ENCODE peak calls at places on chromosome 4, in seven cellular contexts. B, P, I, L, R, H and X are unnamed samples. For H3K36me3, the result is how much of the 10 kb centered on the place peaks cover.

GRCh38 chr4:126446917-126447316 is 1132.2 kb downstream of the FAT4 start:
- DNase-seq in B (no peak), I (no peak), P (no peak), L (no peak), R (no peak), H (no peak), X (no peak)

GRCh38 chr4:5728451-5728850 is 17.4 kb downstream of the EVC start:
- DNase-seq in L (no peak), H (no peak), P (no peak), B (no peak), I (no peak), R (no peak), X (no peak)

GRCh38 chr4:128583753-128584712 is 225.5 kb upstream of the JADE1 start:
- DNase-seq in H (peak), P (no peak), I (no peak), L (peak), B (no peak), R (no peak), X (no peak)

GRCh38 chr4:165686756-165687155 is 186.3 kb upstream of the TLL1 start:
- DNase-seq in B (no peak), I (no peak), P (no peak), H (no peak), L (no peak), R (no peak), X (no peak)

GRCh38 chr4:138916763-138917162 is 98.8 kb upstream of the NOCT start:
- DNase-seq in L (no peak), B (no peak), H (no peak), R (no peak), P (no peak), I (no peak), X (no peak)

GRCh38 chr4:113053883-113054282 is 4.4 kb downstream of the ANK2 start:
- DNase-seq in P (no peak), H (no peak), I (no peak), L (no peak), B (no peak), R (no peak), X (no peak)

GRCh38 chr4:82561745-82562552 is at the start of gene TMEM150C:
- DNase-seq in R (peak), L (peak), P (no peak), H (peak), B (peak), I (peak), X (no peak)

GRCh38 chr4:184810720-184811119 is 15.0 kb downstream of the ACSL1 start:
- DNase-seq in L (no peak), R (no peak), I (no peak), P (no peak), B (no peak), H (no peak), X (no peak)

GRCh38 chr4:36388710-36389109 is 107.3 kb downstream of the DTHD1 start:
- DNase-seq in H (no peak), P (no peak), L (no peak), B (no peak), R (no peak), I (no peak), X (no peak)

GRCh38 chr4:147732516-147733193 is 767 bp downstream of the ARHGAP10 start:
- DNase-seq in I (peak), P (no peak), B (peak), R (peak), H (peak), L (peak), X (no peak)

GRCh38 chr4:92236907-92237306 is 66.9 kb upstream of the GRID2 start:
- DNase-seq in H (no peak), R (no peak), P (no peak), L (no peak), B (no peak), I (no peak), X (no peak)

GRCh38 chr4:85177092-85177491 is 210.6 kb upstream of the WDFY3 start:
- DNase-seq in P (no peak), L (no peak), B (no peak), I (no peak), H (no peak), R (no peak), X (no peak)

GRCh38 chr4:140116442-140117104 is 37.4 kb downstream of the MAML3 start:
- DNase-seq in B (no peak), L (no peak), R (no peak), I (no peak), P (no peak), H (no peak), X (no peak)

GRCh38 chr4:87313756-87314155 is 8.9 kb downstream of the HSD17B13 start:
- DNase-seq in R (no peak), H (peak), L (no peak), I (no peak), P (no peak), B (no peak), X (no peak)

GRCh38 chr4:87311684-87312083 is 11.0 kb downstream of the HSD17B13 start:
- DNase-seq in R (no peak), L (no peak), B (no peak), I (no peak), P (no peak), H (no peak), X (no peak)

GRCh38 chr4:87306056-87306455 is 16.6 kb downstream of the HSD17B13 start:
- DNase-seq in I (no peak), L (no peak), R (no peak), H (no peak), B (no peak), P (no peak), X (no peak)

GRCh38 chr4:87310691-87311335 is 11.9 kb downstream of the HSD17B13 start:
- DNase-seq in H (no peak), R (no peak), B (no peak), P (no peak), I (no peak), L (no peak), X (no peak)

DNA sequence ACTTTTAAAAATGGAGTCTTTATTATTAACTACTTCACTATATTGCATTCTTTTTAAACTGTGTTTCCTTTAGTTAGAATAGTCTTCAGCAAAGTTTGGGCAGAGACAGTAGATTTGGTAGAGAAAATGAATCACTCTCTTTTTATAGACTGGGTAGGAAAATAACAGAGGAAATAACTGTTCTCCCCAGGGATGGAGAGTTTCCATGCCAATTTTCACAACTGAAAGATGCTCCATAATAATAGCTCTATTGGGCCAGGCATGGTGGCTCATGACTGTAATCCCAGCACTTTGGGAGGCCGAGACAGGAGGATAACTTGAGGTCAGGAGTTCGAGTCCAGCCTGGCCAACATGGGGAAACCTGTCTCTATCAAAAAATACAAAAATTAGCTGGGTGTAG is 13.1 kb downstream of the HSD17B13 start:
- DNase-seq in L (no peak), R (no peak), P (no peak), I (no peak), B (no peak), H (no peak), X (no peak)
- TF ChIP-seq CTCF in L (no peak), R (no peak), P (no peak), I (no peak), B (no peak), H (no peak), X (no peak)

DNA sequence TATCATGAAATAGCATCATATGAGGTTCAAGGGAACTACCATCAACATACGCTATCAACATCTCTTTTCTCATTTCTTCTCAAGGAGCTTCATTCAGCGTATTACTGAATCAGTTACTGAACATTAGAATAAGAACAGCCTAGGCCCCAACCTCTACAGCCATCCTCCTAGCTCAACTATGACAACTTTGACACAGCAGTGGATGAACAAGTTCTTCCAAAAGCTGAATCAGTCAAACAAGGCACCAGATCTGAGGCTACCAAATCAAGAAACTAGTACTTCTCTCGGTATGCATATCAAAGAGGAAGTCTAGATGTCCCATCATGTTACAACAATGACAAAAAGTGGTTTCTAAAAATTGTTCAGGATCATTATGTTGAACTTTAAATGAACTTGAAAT is 57.4 kb downstream of the GATB start:
- DNase-seq in I (no peak), H (no peak), L (no peak), P (no peak), B (no peak), R (no peak), X (no peak)
- H3K36me3 ChIP-seq in I (under half), H (under half), L (under half), P (under half), B (under half), R (under half), X (under half)

GRCh38 chr4:44493924-44494323 is 45.3 kb upstream of the KCTD8 start:
- DNase-seq in R (no peak), P (no peak), L (no peak), B (peak), I (peak), H (no peak), X (no peak)
- TF ChIP-seq CTCF in R (no peak), P (peak), L (peak), B (peak), I (peak), H (peak), X (no peak)

DNA sequence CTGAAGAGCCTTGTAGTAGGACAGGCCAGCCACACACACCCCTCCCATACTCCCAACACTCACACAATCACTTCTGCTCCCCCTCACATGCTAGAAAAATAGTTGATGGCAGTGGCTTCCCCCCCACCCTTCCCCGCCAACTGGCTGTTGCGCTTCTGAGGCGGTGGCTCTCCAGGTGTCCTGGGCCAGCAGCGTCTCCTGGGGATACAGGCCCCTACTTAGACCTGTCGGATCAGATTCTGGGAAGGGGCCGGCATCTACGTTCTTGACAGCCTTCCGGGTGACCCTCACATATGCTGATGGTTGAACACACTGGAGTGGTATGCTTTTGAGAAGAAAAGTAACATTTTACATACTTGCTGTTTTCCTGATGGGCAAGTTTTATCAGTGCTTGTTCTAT is 39.9 kb downstream of the TNIP2 start:
- DNase-seq in L (no peak), I (no peak), H (no peak), R (no peak), B (no peak), P (no peak), X (no peak)
- H3K36me3 ChIP-seq in L (under half), I (half or more), H (under half), R (under half), B (under half), P (under half), X (under half)

GRCh38 chr4:6749340-6750171 is 33.0 kb upstream of the KIAA0232 start:
- DNase-seq in L (peak), P (no peak), R (peak), I (no peak), H (peak), B (no peak), X (no peak)
- TF ChIP-seq CTCF in L (no peak), P (no peak), R (no peak), I (no peak), H (no peak), B (no peak), X (no peak)

DNA sequence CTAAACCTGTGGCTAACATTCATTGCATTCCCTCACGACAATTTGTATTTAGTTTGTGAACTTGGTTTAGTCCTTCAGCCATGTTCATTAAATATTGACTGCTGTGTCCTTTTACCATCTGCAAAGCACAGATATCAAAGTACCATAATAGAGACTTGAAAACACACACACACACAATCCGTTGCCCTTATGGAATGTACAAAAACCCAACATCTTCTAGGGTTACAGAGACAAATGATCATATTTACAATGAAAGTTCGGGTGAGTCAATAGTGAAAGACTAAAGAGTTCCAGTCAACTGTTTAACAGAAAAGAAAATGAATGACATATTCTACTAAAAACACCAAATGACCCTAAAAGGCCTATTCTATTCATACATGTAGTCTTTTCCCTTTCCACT is 50.8 kb upstream of the TXK start:
- DNase-seq in B (no peak), I (no peak), H (no peak), P (no peak), L (no peak), R (no peak), X (no peak)
- H3K36me3 ChIP-seq in B (under half), I (under half), H (under half), P (under half), L (under half), R (under half), X (under half)